ENCODE peak calls at places on chromosomes 7 and 10, in five cellular contexts. N is heart left ventricle; F is CD8-positive, alpha-beta T cell; B is adrenal gland; Y is substantia nigra. U is an unnamed sample.
A peak's percentile ranks its signal among the peaks of the same experiment; 100 is the strongest.

GRCh38 chr7:50473531-50473930 is 23.4 kb upstream of the FIGNL1 start:
- DNase-seq in N (no peak), F (no peak), B (peak; percentile 45), Y (no peak), U (no peak)

GRCh38 chr10:27138277-27138676 is 15.9 kb downstream of the YME1L1 start:
- DNase-seq in N (no peak), F (no peak), B (no peak), Y (no peak), U (no peak)

GRCh38 chr10:101006593-101007098 is 7.0 kb downstream of the LZTS2 start:
- DNase-seq in N (peak; percentile 55), F (no peak), B (no peak), Y (peak; percentile 59), U (peak; percentile 61)

GRCh38 chr7:1593091-1593866 is 23.4 kb upstream of the PSMG3 start:
- DNase-seq in N (no peak), F (no peak), B (no peak), Y (no peak), U (no peak)

GRCh38 chr7:93055543-93056107 is 62.2 kb downstream of the SAMD9 start:
- DNase-seq in N (no peak), F (no peak), B (no peak), Y (no peak), U (no peak)

GRCh38 chr10:1715821-1716220 is 21.5 kb downstream of the ADARB2 start:
- DNase-seq in N (no peak), F (no peak), B (no peak), Y (no peak), U (no peak)

GRCh38 chr7:67663644-67664043 is 667.0 kb downstream of the TYW1 start:
- DNase-seq in N (no peak), F (no peak), B (no peak), Y (no peak), U (no peak)

GRCh38 chr7:93119191-93119905 is 1.6 kb upstream of the SAMD9 start:
- DNase-seq in N (no peak), F (no peak), B (no peak), Y (no peak), U (no peak)

GRCh38 chr7:106599343-106599698 is 61.6 kb downstream of the CCDC71L start:
- DNase-seq in N (no peak), F (no peak), B (no peak), Y (no peak), U (no peak)

GRCh38 chr10:89540550-89540949 is 5.2 kb upstream of the SLC16A12 start:
- DNase-seq in N (no peak), F (no peak), B (no peak), Y (no peak), U (no peak)

GRCh38 chr10:30447125-30447799 is 13.3 kb downstream of the MAP3K8 start:
- DNase-seq in N (no peak), F (no peak), B (no peak), Y (no peak), U (no peak)

GRCh38 chr10:28127881-28128280 is 129.0 kb upstream of the ODAD2 start:
- DNase-seq in N (no peak), F (no peak), B (no peak), Y (no peak), U (no peak)

GRCh38 chr7:129150199-129150996 is 5.9 kb downstream of the TSPAN33 start:
- DNase-seq in N (peak; percentile 58), F (no peak), B (no peak), Y (no peak), U (no peak)

GRCh38 chr10:58998924-58999713 is 177.3 kb upstream of the PHYHIPL start:
- DNase-seq in N (peak; percentile 55), F (no peak), B (no peak), Y (peak; percentile 73), U (peak; percentile 79)

GRCh38 chr10:28624351-28624750 is 53.0 kb upstream of the BAMBI start:
- DNase-seq in N (no peak), F (no peak), B (no peak), Y (no peak), U (no peak)

GRCh38 chr10:104387130-104387888 is 33.7 kb downstream of the CFAP58 start:
- DNase-seq in N (no peak), F (no peak), B (no peak), Y (no peak), U (no peak)

GRCh38 chr10:5260828-5261227 is 64.2 kb downstream of the AKR1C4 start:
- DNase-seq in N (no peak), F (no peak), B (no peak), Y (no peak), U (no peak)

GRCh38 chr10:14583252-14583651 is 191.4 kb downstream of the FAM107B start:
- DNase-seq in N (no peak), F (peak; percentile 65), B (no peak), Y (no peak), U (no peak)

GRCh38 chr10:44951827-44952226 is 7.8 kb upstream of the RASSF4 start:
- DNase-seq in N (no peak), F (no peak), B (no peak), Y (no peak), U (no peak)

GRCh38 chr7:152859781-152860191 is 100.2 kb downstream of the ACTR3B start:
- DNase-seq in N (no peak), F (no peak), B (no peak), Y (no peak), U (no peak)

GRCh38 chr7:55179897-55180682 is 161.3 kb downstream of the EGFR start:
- DNase-seq in N (no peak), F (no peak), B (no peak), Y (no peak), U (no peak)

GRCh38 chr7:136528329-136528728 is 340.1 kb upstream of the CHRM2 start:
- DNase-seq in N (no peak), F (no peak), B (no peak), Y (no peak), U (no peak)

GRCh38 chr10:72310241-72310633 is 36.5 kb downstream of the DDIT4 start:
- DNase-seq in N (peak; percentile 22), F (no peak), B (peak; percentile 46), Y (no peak), U (no peak)

GRCh38 chr10:61232780-61233179 is 220.4 kb downstream of the TMEM26 start:
- DNase-seq in N (no peak), F (no peak), B (no peak), Y (no peak), U (no peak)

GRCh38 chr7:20513897-20514296 is 101.6 kb upstream of the ABCB5 start:
- DNase-seq in N (no peak), F (no peak), B (no peak), Y (no peak), U (no peak)

GRCh38 chr10:74589226-74589673 is 237.2 kb upstream of the KAT6B start:
- DNase-seq in N (peak; percentile 94), F (peak; percentile 75), B (peak; percentile 95), Y (peak; percentile 43), U (peak; percentile 97)

GRCh38 chr10:74587109-74587508 is 239.3 kb upstream of the KAT6B start:
- DNase-seq in N (no peak), F (no peak), B (no peak), Y (no peak), U (no peak)

GRCh38 chr10:74585231-74586087 is 240.9 kb upstream of the KAT6B start:
- DNase-seq in N (no peak), F (peak; percentile 24), B (peak; percentile 15), Y (no peak), U (no peak)

DNA sequence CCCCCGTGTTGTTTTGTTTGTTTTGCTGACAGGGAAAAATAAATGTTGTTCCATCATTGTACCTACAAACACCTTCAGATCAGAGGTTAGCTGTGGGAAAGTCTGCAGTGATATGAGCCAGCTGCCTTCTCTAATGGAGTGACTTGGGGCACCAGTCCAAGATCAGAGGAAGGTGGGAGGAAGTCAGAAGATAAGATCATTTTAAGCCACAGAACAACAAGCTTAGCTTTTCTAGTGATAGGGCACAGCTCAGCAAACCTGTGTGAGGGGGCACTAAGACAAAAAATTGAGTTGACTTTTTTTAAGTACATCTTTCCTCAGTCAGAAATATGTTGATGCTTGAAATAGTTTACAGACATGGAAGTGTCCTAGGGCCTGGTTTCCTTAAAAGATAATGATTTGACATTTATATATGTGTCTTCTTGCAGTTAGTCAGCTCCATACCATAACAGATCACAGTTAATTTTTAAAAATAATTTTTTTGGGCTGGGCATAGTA is 240.3 kb upstream of the KAT6B start:
- DNase-seq in N (no peak), F (peak; percentile 38), B (peak; percentile 38), Y (no peak), U (no peak)
- H3K27ac ChIP-seq in N (peak overlapping the region; percentile 46), F (peak overlapping the region; percentile 78), B (no peak overlapping the region), Y (no peak overlapping the region), U (peak overlapping the region; percentile 45)

GRCh38 chr7:2873686-2874551 is 29.8 kb upstream of the GNA12 start:
- DNase-seq in N (no peak), F (no peak), B (no peak), Y (no peak), U (no peak)
- H3K27ac ChIP-seq in N (no peak overlapping the region), F (no peak overlapping the region), B (no peak overlapping the region), Y (no peak overlapping the region), U (no peak overlapping the region)

GRCh38 chr10:131496351-131497052 is 185.0 kb upstream of the TCERG1L start:
- DNase-seq in N (no peak), F (no peak), B (no peak), Y (no peak), U (no peak)

GRCh38 chr10:131495892-131496291 is 184.4 kb upstream of the TCERG1L start:
- DNase-seq in N (no peak), F (no peak), B (no peak), Y (no peak), U (no peak)

GRCh38 chr10:131500892-131501291 is 189.4 kb upstream of the TCERG1L start:
- DNase-seq in N (no peak), F (no peak), B (no peak), Y (no peak), U (no peak)

GRCh38 chr10:131500181-131500580 is 188.7 kb upstream of the TCERG1L start:
- DNase-seq in N (no peak), F (no peak), B (no peak), Y (no peak), U (no peak)

DNA sequence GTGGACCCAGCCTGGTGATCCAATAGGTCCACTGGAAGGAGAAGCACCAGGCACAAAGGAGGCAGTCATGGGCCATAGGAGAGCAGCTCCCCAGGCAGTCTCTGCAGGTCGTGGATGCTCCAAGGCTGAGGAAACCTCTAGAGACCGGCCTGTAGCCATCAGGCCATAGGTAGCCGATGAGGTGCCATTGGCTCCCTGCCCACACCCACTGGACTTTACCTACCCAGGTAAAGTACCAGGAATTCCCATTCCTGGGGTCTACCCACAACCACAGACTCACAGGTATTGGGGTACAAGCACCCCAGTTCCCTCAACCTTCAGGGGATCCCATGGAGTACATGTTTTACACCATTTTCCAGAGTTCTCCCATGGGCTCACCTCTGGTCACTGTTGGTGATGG is 188.0 kb upstream of the TCERG1L start:
- DNase-seq in N (no peak), F (no peak), B (no peak), Y (no peak), U (no peak)
- H3K27ac ChIP-seq in N (no peak overlapping the region), F (no peak overlapping the region), B (no peak overlapping the region), Y (no peak overlapping the region), U (no peak overlapping the region)

DNA sequence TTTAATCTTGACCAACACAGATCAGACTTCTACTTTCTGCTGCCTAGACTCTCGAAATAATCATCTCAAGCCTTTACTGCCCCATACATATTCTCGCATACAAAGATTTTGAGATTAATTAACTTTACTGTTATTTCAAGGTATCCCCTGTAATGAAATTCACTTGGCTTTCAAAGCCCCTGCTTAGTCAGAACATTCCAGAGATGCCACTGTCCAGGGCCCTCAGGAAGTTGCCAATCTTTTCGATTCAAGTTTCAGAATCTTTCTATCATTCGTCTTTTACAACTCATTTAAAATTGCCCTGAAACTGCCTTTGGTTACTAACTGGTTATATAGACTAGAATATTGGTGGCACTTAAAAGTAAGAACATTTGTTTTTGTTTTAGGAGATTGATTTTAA is 320.2 kb downstream of the CDK14 start:
- DNase-seq in N (no peak), F (no peak), B (no peak), Y (no peak), U (no peak)
- H3K27ac ChIP-seq in N (no peak overlapping the region), F (no peak overlapping the region), B (no peak overlapping the region), Y (no peak overlapping the region), U (no peak overlapping the region)

GRCh38 chr10:10911035-10911434 is 106.6 kb upstream of the CELF2 start:
- DNase-seq in N (peak; percentile 31), F (no peak), B (no peak), Y (no peak), U (no peak)
- H3K27ac ChIP-seq in N (peak overlapping the region; percentile 77), F (no peak overlapping the region), B (no peak overlapping the region), Y (no peak overlapping the region), U (no peak overlapping the region)